ENCODE peak calls at places on chromosomes 6 and 20, in four cellular contexts. One of them, this sample, is unnamed.

GRCh38 chr6:87939776-87940175 is 107.9 kb upstream of the SPACA1 start:
- DNase-seq in fibroblast of mammary gland: no peak
- DNase-seq in nephron progenitor cell: no peak
- DNase-seq in GM10248: no peak
- DNase-seq in this sample: no peak

GRCh38 chr20:15699431-15700146 is 873.7 kb downstream of the KIF16B start:
- DNase-seq in nephron progenitor cell: no peak
- DNase-seq in GM10248: no peak
- DNase-seq in fibroblast of mammary gland: no peak
- DNase-seq in this sample: no peak

GRCh38 chr6:96089173-96089572 is 73.4 kb downstream of the FUT9 start:
- DNase-seq in GM10248: no peak
- DNase-seq in nephron progenitor cell: peak
- DNase-seq in fibroblast of mammary gland: no peak
- DNase-seq in this sample: peak

GRCh38 chr20:45318948-45319347 is 10.8 kb upstream of the MATN4 start:
- DNase-seq in GM10248: no peak
- DNase-seq in fibroblast of mammary gland: no peak
- DNase-seq in nephron progenitor cell: no peak
- DNase-seq in this sample: no peak

GRCh38 chr6:42404494-42404893 is 47.2 kb downstream of the TRERF1 start:
- DNase-seq in fibroblast of mammary gland: peak
- DNase-seq in nephron progenitor cell: no peak
- DNase-seq in GM10248: no peak
- DNase-seq in this sample: no peak

GRCh38 chr6:108250240-108250866 is 10.5 kb downstream of the SNX3 start:
- DNase-seq in fibroblast of mammary gland: peak
- DNase-seq in nephron progenitor cell: no peak
- DNase-seq in GM10248: no peak
- DNase-seq in this sample: no peak

GRCh38 chr6:24431045-24431451 is 28.3 kb downstream of the MRS2 start:
- DNase-seq in fibroblast of mammary gland: peak
- DNase-seq in GM10248: peak
- DNase-seq in nephron progenitor cell: no peak
- DNase-seq in this sample: no peak

GRCh38 chr6:156563710-156564109 is 213.5 kb upstream of the ARID1B start:
- DNase-seq in GM10248: no peak
- DNase-seq in fibroblast of mammary gland: no peak
- DNase-seq in nephron progenitor cell: no peak
- DNase-seq in this sample: no peak

GRCh38 chr20:58150772-58151171 is 77.7 kb downstream of the ANKRD60 start:
- DNase-seq in fibroblast of mammary gland: no peak
- DNase-seq in nephron progenitor cell: peak
- DNase-seq in GM10248: no peak
- DNase-seq in this sample: peak
- TF ChIP-seq CTCF in fibroblast of mammary gland: no peak
- TF ChIP-seq CTCF in nephron progenitor cell: no peak
- TF ChIP-seq CTCF in GM10248: no peak
- TF ChIP-seq CTCF in this sample: no peak

DNA sequence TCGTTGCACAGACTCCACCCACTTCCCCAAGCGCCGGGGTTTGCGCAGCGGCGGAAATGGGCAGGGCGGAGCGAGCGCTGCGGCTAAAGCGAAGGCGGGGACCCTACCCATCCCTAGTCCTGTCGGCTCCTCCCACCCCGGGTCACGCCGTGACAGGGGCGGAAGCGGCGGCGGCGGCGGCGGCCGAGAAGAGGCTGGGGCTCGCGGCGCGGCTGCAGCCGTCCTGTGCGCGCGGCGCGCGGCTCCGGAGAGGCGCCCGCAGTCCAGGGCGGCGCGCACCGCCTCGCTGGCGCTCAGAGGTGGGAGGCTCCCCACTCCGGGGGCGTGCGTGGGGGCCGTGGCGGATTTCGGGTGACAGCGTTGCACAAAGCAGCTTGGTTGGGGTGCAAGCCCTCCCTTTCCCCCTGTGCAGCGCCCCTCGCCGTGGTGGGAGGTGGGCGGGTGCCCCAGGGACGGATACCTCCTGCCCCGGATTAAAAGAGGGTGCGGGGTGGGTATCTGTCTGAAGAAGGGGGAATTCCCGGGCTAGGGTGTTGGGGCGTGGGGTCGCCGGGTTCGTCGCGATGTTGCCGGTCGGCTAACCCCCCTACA is at the start of gene KDM1B:
- DNase-seq in fibroblast of mammary gland: peak
- DNase-seq in GM10248: peak
- DNase-seq in nephron progenitor cell: no peak
- DNase-seq in this sample: no peak
- TF ChIP-seq CTCF in fibroblast of mammary gland: no peak
- TF ChIP-seq CTCF in GM10248: no peak
- TF ChIP-seq CTCF in nephron progenitor cell: no peak
- TF ChIP-seq CTCF in this sample: no peak

GRCh38 chr6:7140631-7141366 is 33.0 kb downstream of the RREB1 start:
- DNase-seq in nephron progenitor cell: peak
- DNase-seq in fibroblast of mammary gland: peak
- DNase-seq in GM10248: peak
- DNase-seq in this sample: peak

GRCh38 chr6:7144810-7145209 is 37.0 kb downstream of the RREB1 start:
- DNase-seq in GM10248: no peak
- DNase-seq in fibroblast of mammary gland: no peak
- DNase-seq in nephron progenitor cell: no peak
- DNase-seq in this sample: no peak

GRCh38 chr6:7142228-7142801 is 34.6 kb downstream of the RREB1 start:
- DNase-seq in fibroblast of mammary gland: no peak
- DNase-seq in GM10248: no peak
- DNase-seq in nephron progenitor cell: no peak
- DNase-seq in this sample: no peak

GRCh38 chr6:7145269-7146078 is 37.7 kb downstream of the RREB1 start:
- DNase-seq in GM10248: no peak
- DNase-seq in nephron progenitor cell: no peak
- DNase-seq in fibroblast of mammary gland: no peak
- DNase-seq in this sample: no peak

GRCh38 chr6:7143161-7143974 is 35.6 kb downstream of the RREB1 start:
- DNase-seq in fibroblast of mammary gland: no peak
- DNase-seq in nephron progenitor cell: no peak
- DNase-seq in GM10248: no peak
- DNase-seq in this sample: no peak
- TF ChIP-seq CTCF in fibroblast of mammary gland: peak
- TF ChIP-seq CTCF in nephron progenitor cell: peak
- TF ChIP-seq CTCF in GM10248: no peak
- TF ChIP-seq CTCF in this sample: peak

GRCh38 chr6:125253881-125254280 is 47.9 kb downstream of the HDDC2 start:
- DNase-seq in nephron progenitor cell: no peak
- DNase-seq in fibroblast of mammary gland: no peak
- DNase-seq in GM10248: no peak
- DNase-seq in this sample: no peak
- TF ChIP-seq CTCF in nephron progenitor cell: no peak
- TF ChIP-seq CTCF in fibroblast of mammary gland: no peak
- TF ChIP-seq CTCF in GM10248: no peak
- TF ChIP-seq CTCF in this sample: no peak

GRCh38 chr6:161200610-161201201 is 73.2 kb downstream of the AGPAT4 start:
- DNase-seq in fibroblast of mammary gland: no peak
- DNase-seq in nephron progenitor cell: no peak
- DNase-seq in GM10248: no peak
- DNase-seq in this sample: no peak
- TF ChIP-seq CTCF in fibroblast of mammary gland: no peak
- TF ChIP-seq CTCF in nephron progenitor cell: no peak
- TF ChIP-seq CTCF in GM10248: no peak
- TF ChIP-seq CTCF in this sample: peak

GRCh38 chr20:4998160-4998651 is 3.1 kb downstream of the SLC23A2 start:
- DNase-seq in nephron progenitor cell: no peak
- DNase-seq in GM10248: peak
- DNase-seq in fibroblast of mammary gland: no peak
- DNase-seq in this sample: no peak
- TF ChIP-seq CTCF in nephron progenitor cell: no peak
- TF ChIP-seq CTCF in GM10248: peak
- TF ChIP-seq CTCF in fibroblast of mammary gland: peak
- TF ChIP-seq CTCF in this sample: peak

DNA sequence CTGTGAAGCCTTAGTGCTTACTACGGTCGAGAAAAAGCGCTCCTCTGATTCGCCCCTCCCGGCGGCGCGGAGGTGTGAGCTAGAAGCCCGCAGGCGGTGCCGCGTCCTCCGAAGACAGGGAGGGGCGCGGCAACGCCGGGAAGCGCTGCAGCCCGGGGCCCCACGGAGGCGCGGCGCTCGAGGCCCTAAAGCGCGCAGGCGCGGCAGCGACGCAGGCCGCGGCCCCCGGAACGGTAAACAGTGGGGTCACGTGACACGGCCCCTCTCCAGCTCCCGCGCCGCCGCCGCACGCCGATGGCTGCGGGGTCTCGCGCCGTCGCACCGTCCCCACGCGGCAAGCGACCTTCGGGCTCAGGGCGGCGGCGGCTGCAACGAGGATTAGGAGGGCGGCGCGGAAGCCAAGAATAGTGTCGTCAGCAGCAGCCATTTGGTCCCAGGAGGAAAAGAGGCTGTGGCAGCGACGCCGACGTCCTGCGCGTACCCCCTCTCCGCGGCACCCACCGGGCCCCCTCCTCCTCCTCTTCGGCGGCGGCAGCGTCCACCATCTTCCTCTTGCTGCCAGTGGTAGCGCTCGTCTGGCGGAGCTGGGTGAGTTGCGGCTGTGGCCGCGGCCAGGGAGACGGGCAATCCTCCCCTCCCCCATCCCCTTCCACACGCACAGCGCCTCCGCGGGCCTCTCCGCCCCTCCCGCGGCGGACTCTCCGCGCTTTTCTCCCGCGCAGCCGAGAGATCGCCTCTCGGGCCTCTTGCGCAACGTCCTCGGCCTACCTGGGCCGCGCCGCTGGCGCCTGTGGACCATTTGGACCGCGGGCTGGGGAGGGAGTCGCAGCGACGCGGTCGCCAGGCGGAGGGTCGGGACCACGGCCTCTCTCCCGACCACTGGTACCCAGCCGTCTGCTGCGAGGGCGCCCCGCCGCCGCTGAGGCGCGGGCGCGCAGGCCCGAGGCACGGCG is at the start of gene PHF3:
- DNase-seq in nephron progenitor cell: peak
- DNase-seq in fibroblast of mammary gland: peak
- DNase-seq in GM10248: peak
- DNase-seq in this sample: peak
- TF ChIP-seq CTCF in nephron progenitor cell: no peak
- TF ChIP-seq CTCF in fibroblast of mammary gland: no peak
- TF ChIP-seq CTCF in GM10248: no peak
- TF ChIP-seq CTCF in this sample: peak